ENCODE peak calls at places on chromosomes 12 and 14, in six cellular contexts. S, X, Q, M, C and P are unnamed samples.
A peak's percentile ranks its signal among the peaks of the same experiment; 100 is the strongest.

GRCh38 chr14:34971801-34972200 is 11.0 kb upstream of the SRP54 start:
- DNase-seq in S (no peak), X (no peak), Q (no peak), M (no peak), C (no peak), P (no peak)

GRCh38 chr12:112130461-112130998 is 5.2 kb downstream of the TRAFD1 start:
- DNase-seq in S (no peak), X (no peak), Q (no peak), M (no peak), C (no peak), P (no peak)

GRCh38 chr14:90512332-90512951 is 115.6 kb downstream of the CALM1 start:
- DNase-seq in S (no peak), X (no peak), Q (no peak), M (no peak), C (no peak), P (no peak)

GRCh38 chr14:58129208-58129607 is 22.8 kb downstream of the ARMH4 start:
- DNase-seq in S (no peak), X (no peak), Q (no peak), M (no peak), C (no peak), P (no peak)

GRCh38 chr12:119528241-119528640 is 65.3 kb upstream of the TMEM233 start:
- DNase-seq in S (no peak), X (no peak), Q (peak; percentile 79), M (no peak), C (no peak), P (no peak)

GRCh38 chr12:55724226-55724939 is 4.2 kb downstream of the RDH5 start:
- DNase-seq in S (peak; percentile 65), X (peak; percentile 79), Q (peak; percentile 69), M (peak; percentile 81), C (no peak), P (peak; percentile 86)

GRCh38 chr12:55188974-55189556 is 31.8 kb upstream of the OR10A7 start:
- DNase-seq in S (peak; percentile 47), X (no peak), Q (peak; percentile 78), M (peak; percentile 56), C (no peak), P (no peak)

GRCh38 chr14:30355431-30355913 is 203.5 kb upstream of the G2E3 start:
- DNase-seq in S (no peak), X (no peak), Q (peak; percentile 42), M (no peak), C (no peak), P (no peak)

GRCh38 chr12:72330291-72330690 is 58.1 kb downstream of the TRHDE start:
- DNase-seq in S (no peak), X (no peak), Q (peak; percentile 6), M (no peak), C (no peak), P (peak; percentile 77)

GRCh38 chr12:12891646-12892355 is 439 bp downstream of the GPRC5A start:
- DNase-seq in S (no peak), X (no peak), Q (no peak), M (no peak), C (peak; percentile 35), P (no peak)

GRCh38 chr14:47966411-47966810 is 291.0 kb upstream of the MDGA2 start:
- DNase-seq in S (no peak), X (no peak), Q (no peak), M (peak; percentile 40), C (no peak), P (no peak)

GRCh38 chr12:116559330-116560080 is at the start of gene MAP1LC3B2:
- DNase-seq in S (peak; percentile 65), X (peak; percentile 81), Q (no peak), M (no peak), C (no peak), P (peak; percentile 89)

GRCh38 chr12:68334136-68334535 is 2.0 kb upstream of the MDM1 start:
- DNase-seq in S (no peak), X (no peak), Q (no peak), M (no peak), C (no peak), P (no peak)

GRCh38 chr14:100306256-100306505 is at the start of gene SLC25A29:
- DNase-seq in S (no peak), X (no peak), Q (no peak), M (no peak), C (no peak), P (no peak)

GRCh38 chr14:20456971-20457370 is 1.9 kb downstream of the APEX1 start:
- DNase-seq in S (no peak), X (no peak), Q (no peak), M (no peak), C (no peak), P (no peak)

GRCh38 chr12:116298578-116298977 is 21.1 kb upstream of the MED13L start:
- DNase-seq in S (no peak), X (no peak), Q (no peak), M (no peak), C (no peak), P (no peak)

GRCh38 chr14:92897922-92898599 is 24.9 kb upstream of the CHGA start:
- DNase-seq in S (no peak), X (no peak), Q (no peak), M (no peak), C (no peak), P (no peak)

GRCh38 chr14:100108042-100108825 is 43.0 kb downstream of the EVL start:
- DNase-seq in S (peak; percentile 84), X (peak; percentile 90), Q (peak; percentile 88), M (peak; percentile 92), C (peak; percentile 81), P (peak; percentile 90)

GRCh38 chr12:4908694-4909396 is 860 bp upstream of the KCNA1 start:
- DNase-seq in S (no peak), X (no peak), Q (peak; percentile 58), M (no peak), C (no peak), P (peak; percentile 65)

GRCh38 chr12:95480230-95480629 is 6.3 kb downstream of the METAP2 start:
- DNase-seq in S (no peak), X (no peak), Q (no peak), M (no peak), C (no peak), P (no peak)
- H3K36me3 ChIP-seq in S (peaks cover 4% of the 10 kb centered on the region), X (peaks cover 63% of the 10 kb centered on the region), Q (peaks cover 29% of the 10 kb centered on the region), M (peaks cover 55% of the 10 kb centered on the region), C (no peaks in the 10 kb centered on the region), P (peaks cover 28% of the 10 kb centered on the region)

GRCh38 chr12:9811651-9812050 is 15.6 kb upstream of the KLRF1 start:
- DNase-seq in S (no peak), X (no peak), Q (no peak), M (no peak), C (no peak), P (no peak)

GRCh38 chr12:9808531-9808930 is 18.8 kb upstream of the KLRF1 start:
- DNase-seq in S (no peak), X (no peak), Q (no peak), M (no peak), C (no peak), P (no peak)

GRCh38 chr12:9810721-9811120 is 16.6 kb upstream of the KLRF1 start:
- DNase-seq in S (no peak), X (no peak), Q (no peak), M (no peak), C (no peak), P (no peak)

GRCh38 chr12:9813821-9814798 is 13.2 kb upstream of the KLRF1 start:
- DNase-seq in S (peak; percentile 82), X (peak; percentile 91), Q (peak; percentile 66), M (peak; percentile 68), C (peak; percentile 45), P (peak; percentile 85)
- H3K4me3 ChIP-seq in S (no peak overlapping the region), X (peak overlapping the region; percentile 39), Q (no peak overlapping the region), M (no peak overlapping the region), C (no peak overlapping the region), P (peak overlapping the region; percentile 12)

DNA sequence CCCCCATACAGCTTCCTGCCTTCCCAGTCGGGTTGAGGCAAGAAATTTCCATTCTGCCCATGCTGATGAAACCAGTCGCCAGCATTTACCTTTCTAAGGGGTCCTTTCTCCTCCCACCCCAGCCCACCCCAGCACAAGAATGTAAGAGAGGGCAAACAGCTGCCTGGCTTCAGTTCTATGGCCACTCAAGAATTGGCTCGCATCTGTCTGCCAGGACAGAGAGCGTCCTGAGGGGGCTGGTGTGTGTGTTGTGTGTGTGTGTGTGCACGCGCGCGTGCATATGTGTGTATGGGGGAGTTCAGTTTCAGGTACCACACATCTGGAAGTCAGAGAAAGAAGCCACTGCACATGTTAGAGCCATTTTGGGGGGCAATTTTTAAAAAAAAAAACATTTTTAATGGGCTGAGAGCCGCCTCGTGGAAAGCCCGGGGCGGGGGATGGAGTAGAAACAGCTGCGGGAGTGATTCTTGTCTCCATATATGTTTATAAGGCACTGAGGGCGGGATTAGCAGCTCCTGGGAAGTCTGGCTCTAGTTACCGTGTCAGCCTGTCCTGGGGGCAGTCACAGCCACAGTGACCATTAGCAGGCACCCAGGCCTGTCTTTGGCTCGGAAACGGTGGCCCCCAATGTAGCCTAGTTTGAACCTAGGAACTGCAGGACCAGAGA is at the start of gene WNT5B:
- DNase-seq in S (no peak), X (no peak), Q (peak; percentile 55), M (peak; percentile 21), C (no peak), P (no peak)
- H3K4me1 ChIP-seq in S (peaks cover 13% of the 10 kb centered on the region), X (peaks cover 20% of the 10 kb centered on the region), Q (peaks cover 34% of the 10 kb centered on the region), M (peaks cover 5% of the 10 kb centered on the region), C (no peaks in the 10 kb centered on the region), P (peaks cover 2% of the 10 kb centered on the region)

GRCh38 chr14:61466249-61466904 is 145.0 kb downstream of the PRKCH start:
- DNase-seq in S (peak; percentile 45), X (peak; percentile 69), Q (peak; percentile 82), M (no peak), C (peak; percentile 68), P (peak; percentile 90)
- H3K36me3 ChIP-seq in S (peaks cover 5% of the 10 kb centered on the region), X (peaks cover 6% of the 10 kb centered on the region), Q (no peaks in the 10 kb centered on the region), M (no peaks in the 10 kb centered on the region), C (no peaks in the 10 kb centered on the region), P (no peaks in the 10 kb centered on the region)

GRCh38 chr12:53743277-53744129 is 8.3 kb downstream of the CISTR start:
- DNase-seq in S (peak; percentile 64), X (peak; percentile 69), Q (peak; percentile 79), M (peak; percentile 57), C (peak; percentile 48), P (peak; percentile 75)
- H3K4me3 ChIP-seq in S (no peak overlapping the region), X (no peak overlapping the region), Q (no peak overlapping the region), M (no peak overlapping the region), C (no peak overlapping the region), P (no peak overlapping the region)

GRCh38 chr14:54686219-54686870 is 119.4 kb downstream of the SAMD4A start:
- DNase-seq in S (no peak), X (no peak), Q (no peak), M (no peak), C (peak; percentile 80), P (no peak)

GRCh38 chr14:54682578-54682977 is 115.7 kb downstream of the SAMD4A start:
- DNase-seq in S (no peak), X (no peak), Q (no peak), M (no peak), C (no peak), P (no peak)

GRCh38 chr14:54681819-54682261 is 114.9 kb downstream of the SAMD4A start:
- DNase-seq in S (no peak), X (no peak), Q (no peak), M (peak; percentile 55), C (no peak), P (no peak)

GRCh38 chr14:54685286-54685845 is 118.4 kb downstream of the SAMD4A start:
- DNase-seq in S (no peak), X (no peak), Q (no peak), M (no peak), C (no peak), P (no peak)

GRCh38 chr14:54683882-54684794 is 117.2 kb downstream of the SAMD4A start:
- DNase-seq in S (no peak), X (no peak), Q (no peak), M (peak; percentile 39), C (peak; percentile 76), P (peak; percentile 76)
- H3K4me1 ChIP-seq in S (peaks cover 9% of the 10 kb centered on the region), X (peaks cover 32% of the 10 kb centered on the region), Q (peaks cover 51% of the 10 kb centered on the region), M (peaks cover 12% of the 10 kb centered on the region), C (peaks cover 18% of the 10 kb centered on the region), P (peaks cover 8% of the 10 kb centered on the region)

GRCh38 chr14:39383026-39383626 is 49.1 kb downstream of the FBXO33 start:
- DNase-seq in S (no peak), X (no peak), Q (no peak), M (no peak), C (no peak), P (no peak)
- H3K36me3 ChIP-seq in S (no peaks in the 10 kb centered on the region), X (no peaks in the 10 kb centered on the region), Q (no peaks in the 10 kb centered on the region), M (no peaks in the 10 kb centered on the region), C (no peaks in the 10 kb centered on the region), P (no peaks in the 10 kb centered on the region)